ENCODE peak calls at places on chromosomes 12 and 14, in nine cellular contexts. L is vagina, W is PC-9, F is upper lobe of right lung, U is RWPE2, N is WERI-Rb-1, B is thoracic aorta, O is MG63, Q is esophagus squamous epithelium. S is an unnamed sample.
A peak's percentile ranks its signal among the peaks of the same experiment; 100 is the strongest.

GRCh38 chr14:70698288-70698687 is 56.6 kb downstream of the TTC9 start:
- DNase-seq in L (no peak), W (peak; percentile 73), F (no peak), U (no peak), N (no peak), B (no peak), O (peak; percentile 29), Q (no peak), S (no peak)

GRCh38 chr14:96631030-96631429 is 128.8 kb downstream of the PAPOLA start:
- DNase-seq in L (no peak), W (no peak), F (no peak), U (no peak), N (no peak), B (no peak), O (no peak), Q (no peak), S (no peak)

GRCh38 chr14:102764220-102764671 is 13.0 kb upstream of the TRAF3 start:
- DNase-seq in L (no peak), W (no peak), F (no peak), U (no peak), N (no peak), B (no peak), O (no peak), Q (no peak), S (no peak)

GRCh38 chr12:108468149-108468968 is 46.7 kb upstream of the FICD start:
- DNase-seq in L (no peak), W (no peak), F (no peak), U (no peak), N (no peak), B (no peak), O (no peak), Q (no peak), S (no peak)

GRCh38 chr14:102568115-102568614 is 24.3 kb upstream of the RCOR1 start:
- DNase-seq in L (no peak), W (peak; percentile 87), F (no peak), U (peak; percentile 75), N (no peak), B (no peak), O (no peak), Q (no peak), S (peak; percentile 81)

GRCh38 chr12:87816186-87816585 is 213.0 kb downstream of the C12orf50 start:
- DNase-seq in L (no peak), W (no peak), F (no peak), U (no peak), N (no peak), B (no peak), O (no peak), Q (no peak), S (no peak)

GRCh38 chr12:70070494-70071007 is 172.7 kb upstream of the CNOT2 start:
- DNase-seq in L (no peak), W (no peak), F (no peak), U (no peak), N (no peak), B (no peak), O (no peak), Q (no peak), S (no peak)

GRCh38 chr14:55386037-55386798 is 25.4 kb downstream of the ATG14 start:
- DNase-seq in L (no peak), W (no peak), F (no peak), U (no peak), N (no peak), B (no peak), O (no peak), Q (no peak), S (no peak)

GRCh38 chr12:10967409-10967808 is 19.3 kb downstream of the TAS2R50 start:
- DNase-seq in L (no peak), W (no peak), F (no peak), U (no peak), N (no peak), B (no peak), O (no peak), Q (no peak), S (no peak)

GRCh38 chr12:87413784-87414183 is 615.4 kb downstream of the C12orf50 start:
- DNase-seq in L (no peak), W (no peak), F (no peak), U (no peak), N (no peak), B (no peak), O (no peak), Q (no peak), S (no peak)

GRCh38 chr14:57987051-57987450 is 121.2 kb upstream of the SLC35F4 start:
- DNase-seq in L (no peak), W (no peak), F (no peak), U (no peak), N (no peak), B (no peak), O (no peak), Q (no peak), S (no peak)

GRCh38 chr14:91744068-91744480 is 12.2 kb upstream of the CATSPERB start:
- DNase-seq in L (no peak), W (no peak), F (no peak), U (no peak), N (peak; percentile 12), B (no peak), O (no peak), Q (no peak), S (no peak)

GRCh38 chr12:2295941-2296461 is 243.2 kb downstream of the CACNA1C start:
- DNase-seq in L (no peak), W (no peak), F (no peak), U (no peak), N (no peak), B (no peak), O (peak; percentile 54), Q (no peak), S (no peak)

GRCh38 chr12:126483145-126484068 is 1418.2 kb downstream of the AACS start:
- DNase-seq in L (no peak), W (peak; percentile 11), F (no peak), U (no peak), N (no peak), B (no peak), O (peak; percentile 13), Q (no peak), S (no peak)

GRCh38 chr14:95156765-95157194 is 549 bp downstream of the DICER1 start:
- DNase-seq in L (no peak), W (peak; percentile 3), F (peak; percentile 83), U (peak; percentile 73), N (peak; percentile 28), B (no peak), O (peak; percentile 40), Q (no peak), S (peak; percentile 48)

GRCh38 chr14:104975481-104976197 is 2.5 kb downstream of the AHNAK2 start:
- DNase-seq in L (no peak), W (no peak), F (no peak), U (peak; percentile 77), N (peak; percentile 46), B (no peak), O (no peak), Q (no peak), S (peak; percentile 37)

GRCh38 chr14:59900536-59900935 is 19.4 kb upstream of the LRRC9 start:
- DNase-seq in L (no peak), W (no peak), F (no peak), U (no peak), N (no peak), B (no peak), O (no peak), Q (no peak), S (no peak)

GRCh38 chr12:9134981-9135628 is 19.4 kb upstream of the A2M start:
- DNase-seq in L (no peak), W (peak; percentile 13), F (peak; percentile 64), U (no peak), N (no peak), B (no peak), O (no peak), Q (no peak), S (no peak)

DNA sequence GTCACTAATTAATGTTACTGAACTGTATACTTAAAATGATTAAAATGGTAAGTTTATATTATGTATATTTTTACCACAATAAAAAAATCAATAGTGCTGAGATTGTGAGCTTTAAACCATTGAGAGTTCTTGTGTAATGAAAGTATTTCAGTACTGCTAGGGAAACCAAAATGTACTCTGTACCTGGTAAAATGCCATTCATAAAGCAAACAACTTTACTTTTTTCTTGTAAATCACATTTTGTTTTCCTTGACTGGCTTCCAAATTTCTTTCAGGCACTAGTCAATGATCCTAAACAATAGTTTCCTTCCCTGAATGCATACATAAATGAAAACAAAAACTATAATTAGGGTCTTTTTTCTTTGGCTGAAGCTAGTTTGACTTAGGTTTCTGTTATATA is 29.4 kb upstream of the SNRPF start:
- DNase-seq in L (no peak), W (no peak), F (no peak), U (no peak), N (no peak), B (no peak), O (no peak), Q (no peak), S (no peak)
- H3K27me3 ChIP-seq in L (no peaks in the 10 kb centered on the region), W (no peaks in the 10 kb centered on the region), F (no peaks in the 10 kb centered on the region), U (peaks cover 19% of the 10 kb centered on the region), N (no peaks in the 10 kb centered on the region), B (no peaks in the 10 kb centered on the region), O (no peaks in the 10 kb centered on the region), Q (no peaks in the 10 kb centered on the region), S (no peaks in the 10 kb centered on the region)

GRCh38 chr12:52389313-52390207 is 4.1 kb upstream of the KRT84 start:
- DNase-seq in L (no peak), W (no peak), F (peak; percentile 53), U (no peak), N (no peak), B (no peak), O (no peak), Q (no peak), S (no peak)
- H3K27me3 ChIP-seq in L (no peaks in the 10 kb centered on the region), W (no peaks in the 10 kb centered on the region), F (peaks cover 4% of the 10 kb centered on the region), U (no peaks in the 10 kb centered on the region), N (peaks cover 94% of the 10 kb centered on the region), B (no peaks in the 10 kb centered on the region), O (no peaks in the 10 kb centered on the region), Q (no peaks in the 10 kb centered on the region), S (no peaks in the 10 kb centered on the region)

DNA sequence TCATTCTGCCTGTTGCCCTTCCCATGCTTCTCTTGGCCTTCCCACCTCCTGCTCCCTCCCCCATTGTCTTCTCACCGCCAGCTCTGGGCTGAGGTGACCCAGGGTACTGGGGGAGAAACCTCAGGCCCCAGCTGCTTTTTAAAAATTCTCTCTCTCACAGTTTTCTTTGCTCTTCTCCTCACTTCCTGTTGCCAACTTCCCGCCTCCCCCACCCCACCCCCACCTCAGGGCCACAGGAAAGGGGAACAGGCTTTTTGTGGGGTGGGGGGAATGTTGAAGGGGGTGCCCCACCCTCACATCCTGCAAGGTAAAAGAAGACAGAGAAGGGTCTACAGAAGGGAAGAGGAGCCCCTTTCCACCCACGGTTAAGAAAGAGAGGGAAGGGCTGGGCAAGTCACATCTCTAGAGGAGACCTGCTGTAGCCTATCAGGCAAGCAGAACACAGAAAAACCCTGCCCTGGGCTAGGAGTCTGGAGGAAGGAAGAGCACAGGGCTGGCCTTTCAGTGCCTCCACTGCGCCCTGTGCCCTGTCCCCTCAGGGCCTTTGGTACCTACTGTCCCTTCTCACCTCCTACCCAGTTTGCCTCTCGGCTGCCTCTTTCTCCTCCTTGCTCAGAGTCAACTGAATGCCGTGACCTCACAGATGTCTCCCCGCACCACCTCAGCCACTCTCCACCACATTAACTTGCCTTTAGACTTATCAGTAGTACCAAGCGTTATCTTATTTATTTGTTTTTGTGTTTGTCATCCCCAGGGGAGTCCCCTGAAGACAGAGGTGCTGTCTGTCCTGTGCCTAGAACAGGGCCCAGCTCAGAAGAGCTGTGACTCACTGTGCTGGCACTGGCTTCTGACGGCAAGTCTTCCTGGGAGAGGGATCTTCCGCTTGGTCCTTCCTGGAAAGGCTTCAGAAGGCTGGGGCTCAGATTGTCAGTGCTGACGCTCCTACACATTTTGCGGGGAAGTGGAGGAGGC is 1.7 kb downstream of the ARHGAP9 start:
- DNase-seq in L (no peak), W (no peak), F (no peak), U (no peak), N (no peak), B (no peak), O (peak; percentile 43), Q (no peak), S (no peak)
- H3K27me3 ChIP-seq in L (peaks cover 12% of the 10 kb centered on the region), W (peaks cover 47% of the 10 kb centered on the region), F (peaks cover 31% of the 10 kb centered on the region), U (peaks cover 38% of the 10 kb centered on the region), N (no peaks in the 10 kb centered on the region), B (no peaks in the 10 kb centered on the region), O (peaks cover 21% of the 10 kb centered on the region), Q (peaks cover 23% of the 10 kb centered on the region), S (no peaks in the 10 kb centered on the region)

GRCh38 chr14:79280400-79280670 is 931.0 kb downstream of the DIO2 start:
- DNase-seq in L (no peak), W (no peak), F (no peak), U (no peak), N (no peak), B (no peak), O (no peak), Q (no peak), S (no peak)
- H3K27me3 ChIP-seq in L (no peaks in the 10 kb centered on the region), W (peaks cover 4% of the 10 kb centered on the region), F (peaks cover 19% of the 10 kb centered on the region), U (peaks cover 64% of the 10 kb centered on the region), N (no peaks in the 10 kb centered on the region), B (no peaks in the 10 kb centered on the region), O (peaks cover 3% of the 10 kb centered on the region), Q (no peaks in the 10 kb centered on the region), S (no peaks in the 10 kb centered on the region)